ENCODE peak calls at places on chromosomes 6 and 20, in five cellular contexts. A is gastrocnemius medialis, K is GM23338, Z is tibial artery, X is Peyer's patch. R is an unnamed sample. For H3K4me1, the result is how much of the 10 kb centered on the place peaks cover.

GRCh38 chr6:168908887-168909286 is 344.8 kb downstream of the THBS2 start:
- DNase-seq in K (no peak), X (no peak), A (no peak), Z (no peak), R (no peak)

GRCh38 chr20:18057106-18057993 is at the start of gene OVOL2:
- DNase-seq in Z (no peak), A (no peak), K (peak), X (no peak), R (peak)

GRCh38 chr6:142760152-142760551 is 184.8 kb downstream of the HIVEP2 start:
- DNase-seq in K (no peak), X (no peak), A (no peak), Z (no peak), R (no peak)

GRCh38 chr6:150068786-150069648 is at the start of gene ULBP3:
- DNase-seq in A (peak), X (peak), K (peak), Z (peak), R (peak)

GRCh38 chr20:21393142-21393541 is 4.2 kb downstream of the NKX2-4 start:
- DNase-seq in A (no peak), Z (no peak), X (no peak), K (no peak), R (no peak)

GRCh38 chr6:159107451-159108260 is 61.5 kb upstream of the FNDC1 start:
- DNase-seq in X (peak), K (no peak), A (no peak), Z (peak), R (no peak)

GRCh38 chr20:1807394-1807793 is 87.8 kb upstream of the SIRPA start:
- DNase-seq in X (no peak), Z (no peak), A (no peak), K (no peak), R (no peak)

GRCh38 chr6:69936674-69937363 is 70.5 kb downstream of the COL19A1 start:
- DNase-seq in K (peak), A (no peak), Z (no peak), X (no peak), R (no peak)

GRCh38 chr20:63692436-63693078 is 3.9 kb upstream of the TNFRSF6B start:
- DNase-seq in K (no peak), A (no peak), Z (peak), X (no peak), R (no peak)

GRCh38 chr6:66478705-66479104 is 771.7 kb upstream of the EYS start:
- DNase-seq in Z (no peak), A (no peak), K (no peak), X (no peak), R (no peak)

GRCh38 chr20:7924692-7925091 is 15.6 kb downstream of the HAO1 start:
- DNase-seq in A (no peak), X (no peak), Z (no peak), K (no peak), R (no peak)

GRCh38 chr6:155100087-155100486 is 105.0 kb downstream of the TIAM2 start:
- DNase-seq in Z (no peak), A (peak), K (no peak), X (no peak), R (no peak)

GRCh38 chr6:150720774-150721233 is 121.1 kb downstream of the PLEKHG1 start:
- DNase-seq in K (peak), Z (no peak), X (peak), A (no peak), R (no peak)

GRCh38 chr6:119858901-119859300 is 509.3 kb upstream of the MAN1A1 start:
- DNase-seq in X (no peak), Z (no peak), A (no peak), K (no peak), R (no peak)

GRCh38 chr6:44388876-44389275 is 1.4 kb downstream of the CDC5L start:
- DNase-seq in K (no peak), A (no peak), X (no peak), Z (no peak), R (no peak)

GRCh38 chr6:84979541-84979940 is 215.1 kb upstream of the TBX18 start:
- DNase-seq in K (no peak), A (no peak), Z (no peak), X (no peak), R (no peak)

GRCh38 chr6:15358579-15359327 is 112.9 kb downstream of the JARID2 start:
- DNase-seq in A (no peak), X (peak), K (no peak), Z (no peak), R (no peak)

GRCh38 chr6:101490857-101491256 is 97.3 kb downstream of the GRIK2 start:
- DNase-seq in A (no peak), X (no peak), K (no peak), Z (no peak), R (no peak)

GRCh38 chr6:118469468-118469867 is 78.6 kb upstream of the PLN start:
- DNase-seq in X (no peak), K (no peak), Z (no peak), A (no peak), R (no peak)

GRCh38 chr20:49308875-49309274 is 31.0 kb upstream of the ZNFX1 start:
- DNase-seq in A (no peak), Z (no peak), K (no peak), X (no peak), R (no peak)

GRCh38 chr6:13531956-13532355 is 42.4 kb upstream of the SIRT5 start:
- DNase-seq in K (peak), X (no peak), Z (no peak), A (no peak), R (no peak)

GRCh38 chr6:73606428-73606827 is 47.4 kb downstream of the SLC17A5 start:
- DNase-seq in A (no peak), X (no peak), Z (no peak), K (no peak), R (no peak)

GRCh38 chr6:30972816-30973215 is 10.7 kb upstream of the MUC21 start:
- DNase-seq in X (no peak), A (no peak), Z (no peak), K (no peak), R (no peak)

GRCh38 chr6:30979690-30980089 is 3.8 kb upstream of the MUC21 start:
- DNase-seq in A (no peak), K (no peak), Z (no peak), X (no peak), R (no peak)

GRCh38 chr6:30970946-30971345 is 12.6 kb upstream of the MUC21 start:
- DNase-seq in Z (no peak), X (no peak), K (no peak), A (no peak), R (no peak)

GRCh38 chr6:30979076-30979475 is 4.4 kb upstream of the MUC21 start:
- DNase-seq in X (no peak), Z (no peak), K (no peak), A (no peak), R (no peak)

DNA sequence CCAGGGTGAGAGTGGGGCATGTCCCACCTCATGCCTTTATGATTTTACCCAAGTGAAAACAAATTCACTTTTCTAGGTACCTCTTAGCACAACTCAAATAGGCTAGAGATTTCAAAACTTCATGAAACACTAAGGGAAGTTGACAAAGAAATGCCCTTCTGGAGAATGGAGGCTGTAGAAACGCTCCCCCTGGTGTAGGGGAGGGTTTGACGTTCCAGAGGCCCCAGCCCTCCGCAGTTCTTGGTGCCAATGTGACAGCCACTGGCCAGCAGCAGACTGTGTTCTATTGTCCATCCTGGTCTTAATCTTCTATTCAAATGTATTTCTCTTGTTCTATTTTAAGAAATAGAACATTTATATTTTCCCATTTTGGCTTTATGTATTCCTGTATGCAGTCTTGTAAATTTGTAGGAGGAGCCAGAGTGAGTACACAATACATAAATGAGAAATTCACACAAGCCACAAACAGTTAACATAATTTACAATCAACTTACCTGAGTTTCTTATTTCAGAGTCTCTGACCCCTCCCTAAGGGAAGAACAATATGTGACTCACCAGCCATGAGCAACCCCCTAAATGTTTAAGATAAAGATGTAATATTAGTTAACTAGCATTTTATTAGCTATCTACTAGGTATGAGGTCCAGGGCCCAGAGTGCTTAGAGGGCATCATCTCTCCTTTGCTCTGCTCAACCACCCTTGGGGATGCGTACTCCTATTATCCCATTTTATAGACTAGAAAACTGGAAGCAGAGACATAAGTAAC is 8.8 kb upstream of the MUC21 start:
- DNase-seq in A (no peak), X (no peak), K (peak), Z (no peak), R (no peak)
- TF ChIP-seq CTCF in A (no peak), X (no peak), K (peak), Z (no peak), R (no peak)

GRCh38 chr6:89410231-89411018 is 1.6 kb downstream of the RRAGD start:
- DNase-seq in A (no peak), K (peak), X (no peak), Z (no peak), R (no peak)
- H3K4me3 ChIP-seq in A (peak), K (peak), X (peak), Z (peak), R (peak)

GRCh38 chr6:10561566-10562088 is 40.5 kb downstream of the GCNT2 start:
- DNase-seq in X (no peak), Z (no peak), A (no peak), K (no peak), R (no peak)
- H3K4me1 ChIP-seq in X (under half), Z (under half), A (under half), K (half or more), R (under half)

DNA sequence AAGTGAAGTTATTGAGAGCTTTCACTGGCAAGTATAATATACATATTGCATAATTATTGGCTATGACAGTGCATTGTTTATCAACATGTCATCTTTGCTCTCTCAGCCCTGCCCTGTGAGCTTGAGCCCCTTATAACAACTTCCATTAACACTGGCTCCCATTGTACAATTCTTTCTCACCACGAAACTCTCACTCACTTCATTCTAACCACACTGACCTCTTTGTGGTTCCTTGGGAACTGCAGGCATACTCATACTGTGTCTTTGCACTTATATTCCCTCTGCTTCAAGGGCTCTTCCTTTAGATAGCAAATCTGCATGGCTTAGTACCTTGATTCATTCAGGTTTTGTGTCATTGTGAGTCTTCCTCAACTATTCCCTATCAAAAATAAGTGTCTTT is 411.8 kb downstream of the CDKAL1 start:
- DNase-seq in K (peak), A (no peak), Z (no peak), X (no peak), R (no peak)
- TF ChIP-seq CTCF in K (peak), A (no peak), Z (no peak), X (no peak), R (no peak)

DNA sequence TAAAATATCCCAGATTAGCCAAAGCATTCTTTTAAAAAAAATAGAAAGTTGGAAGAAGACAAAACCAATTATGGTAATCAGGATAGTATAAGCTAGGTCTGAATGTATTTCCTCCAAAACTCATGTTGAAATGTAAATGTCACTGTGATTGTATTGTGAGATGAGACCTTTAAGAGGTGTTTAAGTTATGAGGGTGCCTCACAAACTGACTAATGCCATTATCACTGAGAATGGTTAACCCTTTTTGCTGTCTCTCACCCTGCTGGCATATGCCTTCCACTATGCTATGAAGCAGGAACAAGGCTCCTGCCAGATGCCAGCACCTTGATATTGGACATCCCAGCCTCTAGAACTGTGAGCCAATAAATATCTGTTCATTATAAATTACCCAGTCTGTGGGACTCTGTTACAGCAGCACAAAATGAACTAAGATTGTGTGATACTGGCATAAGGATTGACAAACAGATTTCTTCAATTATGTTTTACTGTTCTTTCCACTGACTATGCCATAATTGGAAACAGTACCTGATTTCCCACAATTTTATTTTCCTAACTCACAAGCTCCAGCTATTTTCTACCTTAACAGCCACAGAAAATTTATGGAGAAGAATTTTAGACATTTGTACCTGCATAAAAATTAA is 63.8 kb downstream of the IBTK start:
- DNase-seq in Z (no peak), K (no peak), A (no peak), X (no peak), R (no peak)
- H3K4me3 ChIP-seq in Z (no peak), K (no peak), A (no peak), X (no peak), R (no peak)

GRCh38 chr20:62358728-62359490 is 8.2 kb downstream of the LAMA5 start:
- DNase-seq in X (no peak), K (no peak), A (no peak), Z (peak), R (no peak)

GRCh38 chr20:62360854-62361798 is 6.0 kb downstream of the LAMA5 start:
- DNase-seq in X (no peak), A (no peak), Z (peak), K (peak), R (peak)

GRCh38 chr20:62357681-62358080 is 9.4 kb downstream of the LAMA5 start:
- DNase-seq in Z (no peak), A (no peak), K (no peak), X (no peak), R (no peak)

GRCh38 chr20:62358171-62358719 is 8.9 kb downstream of the LAMA5 start:
- DNase-seq in K (no peak), A (peak), Z (peak), X (no peak), R (peak)

DNA sequence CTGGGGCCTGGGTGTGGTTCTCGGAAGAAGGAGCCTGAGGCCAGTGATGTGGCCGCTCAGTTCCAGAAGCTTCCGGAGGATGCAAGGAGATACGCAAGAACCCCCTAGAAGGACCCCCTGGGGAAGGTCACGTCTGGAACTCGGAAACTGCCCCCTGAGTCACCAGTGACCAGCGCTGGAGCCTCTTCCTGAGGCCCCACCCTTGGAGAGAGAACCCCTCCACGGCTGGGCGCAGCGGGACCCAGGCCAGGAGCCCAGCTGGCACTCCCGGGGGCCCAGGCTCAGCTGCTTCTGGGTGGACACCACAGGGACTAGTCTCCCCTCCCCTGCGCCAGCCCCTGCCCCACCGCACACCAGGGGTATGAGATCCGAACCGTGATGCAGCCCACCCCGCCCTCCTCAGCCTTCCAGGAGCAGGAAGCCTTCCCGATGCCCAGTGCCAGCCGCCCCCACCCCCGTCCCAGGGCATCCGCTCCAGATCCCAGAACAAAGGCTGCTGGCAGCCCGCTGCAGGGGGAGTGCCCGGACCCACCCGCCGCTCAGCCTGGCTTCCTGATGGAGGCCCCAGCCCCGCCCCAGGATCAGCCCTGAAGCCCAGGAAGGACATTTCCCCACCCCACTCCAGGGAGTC is 7.5 kb downstream of the LAMA5 start:
- DNase-seq in A (peak), K (no peak), Z (peak), X (no peak), R (no peak)
- H3K4me1 ChIP-seq in A (half or more), K (half or more), Z (half or more), X (under half), R (half or more)

R was measured in left lung.